ENCODE peak calls at places on chromosomes 5 and 9, in ten cellular contexts. H is lung; L is IMR-90; G is stimulated activated CD4-positive, alpha-beta T cell treated with anti-CD3 and anti-CD28 coated beads, TNF-alpha, amount 100 ng/mL, for 1 hour; U is activated gamma-delta T cell; M is fibroblast of villous mesenchyme; F is RPMI7951; J is germinal center; K is GM19239; X is left ventricle myocardium inferior. D is an unnamed sample.

GRCh38 chr5:116947691-116948528 is 373.3 kb upstream of the SEMA6A start:
- DNase-seq in H (peak; percentile 49), L (no peak), G (peak; percentile 35), U (no peak), M (peak; percentile 11), F (no peak), J (peak; percentile 59), K (peak; percentile 36), X (peak; percentile 45), D (peak; percentile 18)

GRCh38 chr5:124692324-124692723 is 54.1 kb downstream of the ZNF608 start:
- DNase-seq in H (no peak), L (peak; percentile 91), G (no peak), U (no peak), M (peak; percentile 37), F (peak; percentile 32), J (no peak), K (no peak), X (no peak), D (no peak)

GRCh38 chr5:115209279-115209678 is 39.6 kb upstream of the TRIM36 start:
- DNase-seq in H (peak; percentile 44), L (peak; percentile 2), G (no peak), U (no peak), M (peak; percentile 82), F (no peak), J (peak; percentile 80), K (peak; percentile 46), X (no peak), D (peak; percentile 87)

GRCh38 chr5:125685771-125686170 is 737.4 kb upstream of the GRAMD2B start:
- DNase-seq in H (no peak), L (peak; percentile 49), G (no peak), U (no peak), M (no peak), F (no peak), J (no peak), K (no peak), X (no peak), D (no peak)

GRCh38 chr5:101678494-101679193 is 617.4 kb downstream of the SLCO4C1 start:
- DNase-seq in H (peak; percentile 76), L (peak; percentile 47), G (peak; percentile 6), U (no peak), M (peak; percentile 35), F (peak; percentile 25), J (peak; percentile 18), K (peak; percentile 1), X (peak; percentile 17), D (peak; percentile 1)

GRCh38 chr5:119322312-119322947 is 33.4 kb upstream of the TNFAIP8 start:
- DNase-seq in H (no peak), L (no peak), G (no peak), U (no peak), M (no peak), F (no peak), J (no peak), K (no peak), X (no peak), D (no peak)

GRCh38 chr9:6605202-6605601 is 40.3 kb downstream of the GLDC start:
- DNase-seq in H (no peak), L (no peak), G (no peak), U (no peak), M (no peak), F (peak; percentile 31), J (peak; percentile 41), K (peak; percentile 29), X (no peak), D (peak; percentile 52)

GRCh38 chr9:76798527-76798926 is 34.3 kb downstream of the PCA3 start:
- DNase-seq in H (no peak), L (no peak), G (no peak), U (no peak), M (no peak), F (no peak), J (no peak), K (no peak), X (no peak), D (no peak)

GRCh38 chr5:10626473-10627013 is 62.7 kb downstream of the ANKRD33B start:
- DNase-seq in H (no peak), L (peak; percentile 50), G (no peak), U (no peak), M (peak; percentile 78), F (no peak), J (no peak), K (no peak), X (no peak), D (no peak)

GRCh38 chr9:121700165-121700830 is 48.9 kb downstream of the DAB2IP start:
- DNase-seq in H (peak; percentile 80), L (peak; percentile 48), G (no peak), U (no peak), M (peak; percentile 51), F (peak; percentile 29), J (peak; percentile 30), K (no peak), X (peak; percentile 72), D (no peak)

GRCh38 chr5:85476617-85477016 is 1091.9 kb upstream of the EDIL3 start:
- DNase-seq in H (no peak), L (no peak), G (no peak), U (no peak), M (no peak), F (no peak), J (no peak), K (no peak), X (no peak), D (no peak)

GRCh38 chr9:100724932-100725331 is 147.1 kb downstream of the CAVIN4 start:
- DNase-seq in H (no peak), L (no peak), G (no peak), U (no peak), M (no peak), F (no peak), J (no peak), K (no peak), X (no peak), D (no peak)

GRCh38 chr9:34310205-34310604 is 18.9 kb downstream of the KIF24 start:
- DNase-seq in H (no peak), L (peak; percentile 41), G (no peak), U (no peak), M (peak; percentile 22), F (no peak), J (no peak), K (no peak), X (no peak), D (no peak)

GRCh38 chr5:34700078-34700452 is 43.9 kb downstream of the RAI14 start:
- DNase-seq in H (no peak), L (no peak), G (no peak), U (no peak), M (no peak), F (no peak), J (no peak), K (no peak), X (no peak), D (no peak)

GRCh38 chr5:122772446-122772845 is 2.4 kb upstream of the SNX2 start:
- DNase-seq in H (no peak), L (peak; percentile 38), G (no peak), U (no peak), M (peak; percentile 26), F (peak; percentile 15), J (no peak), K (no peak), X (no peak), D (no peak)

GRCh38 chr5:180642181-180643140 is 6.9 kb downstream of the FLT4 start:
- DNase-seq in H (no peak), L (no peak), G (no peak), U (no peak), M (no peak), F (no peak), J (no peak), K (no peak), X (peak; percentile 2), D (no peak)

GRCh38 chr9:16100596-16101091 is 547.8 kb downstream of the CCDC171 start:
- DNase-seq in H (peak; percentile 36), L (peak; percentile 71), G (no peak), U (no peak), M (peak; percentile 93), F (no peak), J (no peak), K (no peak), X (peak; percentile 72), D (no peak)

GRCh38 chr9:87109851-87110250 is 162.5 kb upstream of the GAS1 start:
- DNase-seq in H (no peak), L (peak; percentile 72), G (no peak), U (no peak), M (peak; percentile 66), F (peak; percentile 2), J (no peak), K (no peak), X (no peak), D (no peak)

GRCh38 chr9:72013188-72013877 is 47.1 kb downstream of the C9orf57 start:
- DNase-seq in H (no peak), L (no peak), G (no peak), U (no peak), M (no peak), F (no peak), J (no peak), K (no peak), X (no peak), D (no peak)

GRCh38 chr9:124698265-124698664 is 72.8 kb downstream of the NR6A1 start:
- DNase-seq in H (no peak), L (peak; percentile 75), G (no peak), U (no peak), M (peak; percentile 48), F (peak; percentile 57), J (no peak), K (no peak), X (no peak), D (no peak)

GRCh38 chr9:133513214-133514088 is 11.3 kb downstream of the MYMK start:
- DNase-seq in H (no peak), L (no peak), G (no peak), U (no peak), M (no peak), F (no peak), J (no peak), K (no peak), X (no peak), D (no peak)

GRCh38 chr5:134590992-134591659 is 41.5 kb downstream of the SAR1B start:
- DNase-seq in H (no peak), L (no peak), G (no peak), U (no peak), M (no peak), F (no peak), J (no peak), K (no peak), X (no peak), D (no peak)

GRCh38 chr5:122985006-122985700 is 51.4 kb downstream of the PPIC start:
- DNase-seq in H (no peak), L (peak; percentile 14), G (no peak), U (no peak), M (no peak), F (no peak), J (no peak), K (no peak), X (no peak), D (no peak)

GRCh38 chr5:98144710-98145109 is 628.8 kb upstream of the RGMB start:
- DNase-seq in H (no peak), L (no peak), G (no peak), U (no peak), M (no peak), F (no peak), J (no peak), K (no peak), X (no peak), D (no peak)

GRCh38 chr9:124015091-124015660 is 3.6 kb downstream of the LHX2 start:
- DNase-seq in H (no peak), L (no peak), G (no peak), U (no peak), M (no peak), F (no peak), J (no peak), K (no peak), X (no peak), D (no peak)

GRCh38 chr5:42943931-42944631 is 96.0 kb downstream of the ANXA2R start:
- DNase-seq in H (no peak), L (peak; percentile 11), G (no peak), U (no peak), M (peak; percentile 22), F (no peak), J (no peak), K (no peak), X (no peak), D (no peak)

GRCh38 chr9:69963728-69964127 is 79.9 kb upstream of the MAMDC2 start:
- DNase-seq in H (no peak), L (no peak), G (no peak), U (no peak), M (no peak), F (no peak), J (no peak), K (no peak), X (no peak), D (no peak)

GRCh38 chr9:105887679-105888078 is 193.3 kb downstream of the TMEM38B start:
- DNase-seq in H (no peak), L (no peak), G (no peak), U (no peak), M (no peak), F (no peak), J (no peak), K (no peak), X (no peak), D (no peak)